ENCODE peak calls at places on chromosomes 6 and 20, in ten cellular contexts. Z, A, K, Y, F, N, V, D, S and C are unnamed samples.

GRCh38 chr20:61605862-61606557 is 353.9 kb downstream of the CDH4 start:
- DNase-seq in Z (no peak), A (no peak), K (no peak), Y (no peak), F (no peak), N (no peak), V (no peak), D (no peak), S (no peak), C (no peak)

GRCh38 chr6:52925919-52926792 is 16.7 kb upstream of the GSTA3 start:
- DNase-seq in Z (no peak), A (no peak), K (no peak), Y (no peak), F (no peak), N (no peak), V (peak), D (no peak), S (no peak), C (no peak)

GRCh38 chr6:29797120-29797519 is 30.5 kb upstream of the HLA-G start:
- DNase-seq in Z (peak), A (no peak), K (no peak), Y (no peak), F (no peak), N (no peak), V (peak), D (no peak), S (no peak), C (no peak)

GRCh38 chr20:23235173-23236027 is 115.2 kb upstream of the NXT1 start:
- DNase-seq in Z (peak), A (peak), K (peak), Y (peak), F (peak), N (no peak), V (peak), D (no peak), S (no peak), C (peak)

GRCh38 chr6:7559651-7560385 is 18.3 kb downstream of the DSP start:
- DNase-seq in Z (no peak), A (no peak), K (no peak), Y (no peak), F (no peak), N (no peak), V (no peak), D (no peak), S (no peak), C (no peak)

GRCh38 chr6:33983109-33983475 is 162.8 kb downstream of the GRM4 start:
- DNase-seq in Z (peak), A (peak), K (no peak), Y (no peak), F (peak), N (no peak), V (peak), D (peak), S (no peak), C (peak)

GRCh38 chr6:121759370-121759769 is 323.9 kb downstream of the GJA1 start:
- DNase-seq in Z (no peak), A (no peak), K (no peak), Y (no peak), F (no peak), N (no peak), V (no peak), D (no peak), S (no peak), C (no peak)

GRCh38 chr6:127506894-127507293 is 12.2 kb downstream of the MTCL3 start:
- DNase-seq in Z (no peak), A (no peak), K (no peak), Y (no peak), F (no peak), N (no peak), V (no peak), D (no peak), S (no peak), C (no peak)

GRCh38 chr6:66599541-66599940 is 892.5 kb upstream of the EYS start:
- DNase-seq in Z (no peak), A (peak), K (no peak), Y (no peak), F (no peak), N (no peak), V (no peak), D (no peak), S (no peak), C (no peak)

GRCh38 chr6:107128175-107128574 is 12.9 kb upstream of the BEND3 start:
- DNase-seq in Z (peak), A (peak), K (no peak), Y (no peak), F (no peak), N (no peak), V (no peak), D (no peak), S (no peak), C (no peak)

GRCh38 chr6:155832596-155832995 is 377.0 kb upstream of the NOX3 start:
- DNase-seq in Z (peak), A (no peak), K (no peak), Y (peak), F (no peak), N (no peak), V (no peak), D (no peak), S (no peak), C (no peak)

GRCh38 chr20:43287637-43288036 is 97.9 kb upstream of the PTPRT start:
- DNase-seq in Z (no peak), A (no peak), K (no peak), Y (no peak), F (no peak), N (no peak), V (no peak), D (no peak), S (no peak), C (no peak)

GRCh38 chr6:163806761-163807499 is 392.4 kb downstream of the QKI start:
- DNase-seq in Z (peak), A (peak), K (no peak), Y (no peak), F (no peak), N (no peak), V (peak), D (no peak), S (no peak), C (no peak)